ENCODE peak calls at places on chromosomes 4 and X, in eight cellular contexts. One of them, this sample, is unnamed.

GRCh38 chr4:99817310-99817885 is 771 bp downstream of the DAPP1 start:
- DNase-seq in neural crest cell: no peak
- DNase-seq in Caco-2: no peak
- DNase-seq in heart left ventricle: no peak
- DNase-seq in thoracic aorta: no peak
- DNase-seq in CD4-positive, alpha-beta T cell: no peak
- DNase-seq in psoas muscle: no peak
- DNase-seq in cardiac fibroblast: no peak
- DNase-seq in this sample: no peak

GRCh38 chrX:153924149-153924861 is 1.8 kb downstream of the ARHGAP4 start:
- DNase-seq in cardiac fibroblast: peak
- DNase-seq in CD4-positive, alpha-beta T cell: peak
- DNase-seq in psoas muscle: no peak
- DNase-seq in neural crest cell: no peak
- DNase-seq in Caco-2: peak
- DNase-seq in heart left ventricle: no peak
- DNase-seq in thoracic aorta: no peak
- DNase-seq in this sample: peak

GRCh38 chr4:20418865-20419451 is 167.3 kb downstream of the SLIT2 start:
- DNase-seq in cardiac fibroblast: peak
- DNase-seq in heart left ventricle: no peak
- DNase-seq in CD4-positive, alpha-beta T cell: no peak
- DNase-seq in thoracic aorta: no peak
- DNase-seq in neural crest cell: no peak
- DNase-seq in psoas muscle: no peak
- DNase-seq in Caco-2: peak
- DNase-seq in this sample: no peak

GRCh38 chr4:4842476-4843441 is 16.7 kb upstream of the MSX1 start:
- DNase-seq in heart left ventricle: no peak
- DNase-seq in neural crest cell: no peak
- DNase-seq in thoracic aorta: no peak
- DNase-seq in Caco-2: no peak
- DNase-seq in cardiac fibroblast: no peak
- DNase-seq in CD4-positive, alpha-beta T cell: no peak
- DNase-seq in psoas muscle: no peak
- DNase-seq in this sample: no peak

GRCh38 chrX:24877854-24878650 is 137.7 kb downstream of the ARX start:
- DNase-seq in cardiac fibroblast: no peak
- DNase-seq in Caco-2: peak
- DNase-seq in CD4-positive, alpha-beta T cell: no peak
- DNase-seq in thoracic aorta: no peak
- DNase-seq in psoas muscle: no peak
- DNase-seq in neural crest cell: no peak
- DNase-seq in heart left ventricle: no peak
- DNase-seq in this sample: no peak

GRCh38 chr4:8285143-8285975 is 15.8 kb downstream of the HTRA3 start:
- DNase-seq in thoracic aorta: no peak
- DNase-seq in cardiac fibroblast: no peak
- DNase-seq in CD4-positive, alpha-beta T cell: no peak
- DNase-seq in Caco-2: no peak
- DNase-seq in heart left ventricle: no peak
- DNase-seq in psoas muscle: peak
- DNase-seq in neural crest cell: no peak
- DNase-seq in this sample: no peak

GRCh38 chr4:127685292-127685691 is 44.9 kb upstream of the SLC25A31 start:
- DNase-seq in cardiac fibroblast: peak
- DNase-seq in CD4-positive, alpha-beta T cell: no peak
- DNase-seq in thoracic aorta: no peak
- DNase-seq in heart left ventricle: no peak
- DNase-seq in neural crest cell: no peak
- DNase-seq in psoas muscle: no peak
- DNase-seq in Caco-2: no peak
- DNase-seq in this sample: no peak

GRCh38 chr4:48483006-48483776 is at the start of gene SLC10A4:
- DNase-seq in psoas muscle: peak
- DNase-seq in Caco-2: peak
- DNase-seq in thoracic aorta: no peak
- DNase-seq in neural crest cell: peak
- DNase-seq in CD4-positive, alpha-beta T cell: no peak
- DNase-seq in heart left ventricle: no peak
- DNase-seq in cardiac fibroblast: no peak
- DNase-seq in this sample: no peak

GRCh38 chrX:38881066-38881465 is 79.8 kb downstream of the MID1IP1 start:
- DNase-seq in cardiac fibroblast: no peak
- DNase-seq in neural crest cell: no peak
- DNase-seq in heart left ventricle: no peak
- DNase-seq in CD4-positive, alpha-beta T cell: no peak
- DNase-seq in thoracic aorta: no peak
- DNase-seq in psoas muscle: no peak
- DNase-seq in Caco-2: no peak
- DNase-seq in this sample: no peak

DNA sequence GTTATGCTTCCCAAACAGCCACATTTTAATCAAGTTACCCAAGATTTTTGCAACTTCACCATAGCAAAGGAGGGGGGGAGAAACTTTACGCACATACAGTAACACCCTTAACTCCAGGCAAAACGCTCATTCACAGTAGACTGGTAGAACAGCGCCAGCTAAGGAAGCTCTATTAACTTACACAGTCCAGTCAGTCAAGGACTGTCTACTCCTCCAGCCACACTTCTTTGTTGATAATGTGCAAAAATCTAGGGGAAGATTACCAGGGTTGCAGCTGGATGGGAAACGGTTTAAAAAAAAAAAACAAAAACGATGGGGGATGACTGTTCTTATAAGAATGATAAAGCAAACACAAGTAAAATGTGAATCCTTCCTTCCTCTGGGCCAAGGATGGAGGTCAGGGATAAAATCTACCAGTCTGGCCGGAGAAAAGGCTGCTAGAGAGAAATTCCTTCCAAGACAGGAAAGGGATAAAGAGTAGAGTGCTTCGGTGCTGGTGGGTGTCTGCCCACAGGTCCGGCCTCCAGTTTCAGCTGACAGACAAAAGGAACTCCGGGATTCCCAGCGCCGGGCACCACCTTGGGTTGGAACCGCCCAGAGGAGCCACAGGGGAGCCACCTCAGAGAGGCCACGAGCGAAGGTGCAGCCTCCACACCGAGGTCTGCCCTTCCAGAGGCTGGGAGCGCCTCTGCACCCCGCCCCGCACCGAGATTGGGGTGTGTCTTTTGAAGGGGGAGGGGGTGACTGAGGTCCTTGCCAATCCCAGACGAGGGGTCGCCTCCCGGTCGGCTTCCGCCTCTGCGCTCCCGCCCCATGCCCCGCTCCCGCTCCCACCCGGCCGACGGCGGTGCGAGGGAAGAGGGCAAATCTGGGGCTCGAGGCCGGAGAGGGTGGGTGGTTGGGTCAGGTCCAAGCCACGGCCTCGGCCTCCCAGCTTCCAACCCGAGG is 789 bp downstream of the ANKRD50 start:
- DNase-seq in psoas muscle: no peak
- DNase-seq in Caco-2: peak
- DNase-seq in thoracic aorta: no peak
- DNase-seq in neural crest cell: peak
- DNase-seq in cardiac fibroblast: peak
- DNase-seq in CD4-positive, alpha-beta T cell: peak
- DNase-seq in heart left ventricle: peak
- DNase-seq in this sample: peak
- TF ChIP-seq CTCF in psoas muscle: no peak
- TF ChIP-seq CTCF in Caco-2: peak
- TF ChIP-seq CTCF in thoracic aorta: no peak
- TF ChIP-seq CTCF in neural crest cell: peak
- TF ChIP-seq CTCF in cardiac fibroblast: peak
- TF ChIP-seq CTCF in CD4-positive, alpha-beta T cell: no peak
- TF ChIP-seq CTCF in heart left ventricle: no peak
- TF ChIP-seq CTCF in this sample: no peak

DNA sequence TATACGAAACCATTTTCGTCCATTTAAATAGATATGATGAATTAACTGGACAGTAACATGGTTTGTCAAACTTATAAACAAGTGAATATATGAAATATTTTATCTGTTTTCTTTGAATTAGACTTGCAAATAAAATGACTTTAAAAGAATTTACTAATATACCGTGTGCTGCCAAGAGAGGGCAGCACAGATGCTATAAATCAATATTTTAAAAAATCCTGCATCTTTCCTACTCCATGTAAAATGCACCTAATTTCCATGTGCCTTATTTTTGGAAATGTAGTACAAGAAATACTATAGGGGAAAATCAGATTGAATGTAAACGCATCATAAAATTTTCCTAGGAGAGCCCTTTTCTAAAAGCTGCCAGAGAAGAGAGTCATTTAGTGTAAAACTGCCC is 62.2 kb downstream of the PRKX start:
- DNase-seq in cardiac fibroblast: peak
- DNase-seq in CD4-positive, alpha-beta T cell: no peak
- DNase-seq in Caco-2: no peak
- DNase-seq in neural crest cell: peak
- DNase-seq in psoas muscle: no peak
- DNase-seq in heart left ventricle: no peak
- DNase-seq in thoracic aorta: no peak
- DNase-seq in this sample: no peak
- TF ChIP-seq CTCF in cardiac fibroblast: peak
- TF ChIP-seq CTCF in CD4-positive, alpha-beta T cell: peak
- TF ChIP-seq CTCF in Caco-2: no peak
- TF ChIP-seq CTCF in neural crest cell: peak
- TF ChIP-seq CTCF in psoas muscle: peak
- TF ChIP-seq CTCF in heart left ventricle: peak
- TF ChIP-seq CTCF in thoracic aorta: peak
- TF ChIP-seq CTCF in this sample: peak

GRCh38 chr4:133162941-133163340 is 13.8 kb downstream of the PCDH10 start:
- DNase-seq in psoas muscle: no peak
- DNase-seq in neural crest cell: no peak
- DNase-seq in thoracic aorta: no peak
- DNase-seq in heart left ventricle: no peak
- DNase-seq in CD4-positive, alpha-beta T cell: no peak
- DNase-seq in cardiac fibroblast: no peak
- DNase-seq in Caco-2: no peak
- DNase-seq in this sample: no peak
- TF ChIP-seq CTCF in psoas muscle: no peak
- TF ChIP-seq CTCF in neural crest cell: no peak
- TF ChIP-seq CTCF in thoracic aorta: no peak
- TF ChIP-seq CTCF in heart left ventricle: no peak
- TF ChIP-seq CTCF in CD4-positive, alpha-beta T cell: no peak
- TF ChIP-seq CTCF in cardiac fibroblast: no peak
- TF ChIP-seq CTCF in Caco-2: no peak
- TF ChIP-seq CTCF in this sample: no peak

GRCh38 chr4:23455482-23455881 is 434.4 kb downstream of the PPARGC1A start:
- DNase-seq in thoracic aorta: no peak
- DNase-seq in CD4-positive, alpha-beta T cell: no peak
- DNase-seq in heart left ventricle: peak
- DNase-seq in Caco-2: peak
- DNase-seq in psoas muscle: no peak
- DNase-seq in neural crest cell: peak
- DNase-seq in cardiac fibroblast: no peak
- DNase-seq in this sample: no peak
- TF ChIP-seq CTCF in thoracic aorta: no peak
- TF ChIP-seq CTCF in CD4-positive, alpha-beta T cell: no peak
- TF ChIP-seq CTCF in heart left ventricle: peak
- TF ChIP-seq CTCF in Caco-2: peak
- TF ChIP-seq CTCF in psoas muscle: peak
- TF ChIP-seq CTCF in neural crest cell: peak
- TF ChIP-seq CTCF in cardiac fibroblast: no peak
- TF ChIP-seq CTCF in this sample: no peak

DNA sequence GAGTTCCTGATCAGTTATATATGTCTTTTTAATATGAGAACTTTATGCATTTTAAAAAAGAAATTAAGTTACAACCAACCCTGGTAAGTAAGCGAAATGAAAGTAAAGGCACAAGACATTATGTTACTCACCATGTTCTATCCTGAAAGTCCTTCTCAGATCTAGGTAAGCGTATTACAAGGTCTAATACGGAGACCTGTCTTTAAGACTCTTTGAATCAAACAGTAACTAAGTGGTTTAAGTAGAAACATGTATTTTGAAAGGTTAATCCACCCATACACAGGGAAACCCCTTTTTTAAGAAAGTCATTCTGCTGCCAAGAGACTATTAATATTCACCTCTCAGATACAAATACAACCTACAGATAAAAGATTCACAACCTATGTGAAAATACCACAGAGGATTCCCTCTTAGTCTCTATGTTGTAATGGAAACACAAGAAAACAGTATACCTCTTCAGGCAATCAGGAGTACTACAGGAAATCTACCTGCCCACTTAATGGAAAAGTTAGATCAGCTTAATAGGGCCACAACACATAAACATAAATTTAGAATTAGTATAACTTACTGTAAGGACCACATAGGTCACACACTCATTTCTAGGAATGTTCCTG is 63.2 kb upstream of the TNIP3 start:
- DNase-seq in psoas muscle: no peak
- DNase-seq in cardiac fibroblast: no peak
- DNase-seq in neural crest cell: no peak
- DNase-seq in heart left ventricle: no peak
- DNase-seq in CD4-positive, alpha-beta T cell: no peak
- DNase-seq in Caco-2: no peak
- DNase-seq in thoracic aorta: no peak
- DNase-seq in this sample: no peak
- TF ChIP-seq CTCF in psoas muscle: no peak
- TF ChIP-seq CTCF in cardiac fibroblast: no peak
- TF ChIP-seq CTCF in neural crest cell: no peak
- TF ChIP-seq CTCF in heart left ventricle: no peak
- TF ChIP-seq CTCF in CD4-positive, alpha-beta T cell: peak
- TF ChIP-seq CTCF in Caco-2: no peak
- TF ChIP-seq CTCF in thoracic aorta: no peak
- TF ChIP-seq CTCF in this sample: no peak

GRCh38 chr4:35711127-35711526 is 533.2 kb downstream of the ARAP2 start:
- DNase-seq in heart left ventricle: no peak
- DNase-seq in thoracic aorta: no peak
- DNase-seq in cardiac fibroblast: no peak
- DNase-seq in Caco-2: no peak
- DNase-seq in psoas muscle: no peak
- DNase-seq in CD4-positive, alpha-beta T cell: no peak
- DNase-seq in neural crest cell: no peak
- DNase-seq in this sample: no peak
- TF ChIP-seq CTCF in heart left ventricle: no peak
- TF ChIP-seq CTCF in thoracic aorta: no peak
- TF ChIP-seq CTCF in cardiac fibroblast: no peak
- TF ChIP-seq CTCF in Caco-2: no peak
- TF ChIP-seq CTCF in psoas muscle: no peak
- TF ChIP-seq CTCF in CD4-positive, alpha-beta T cell: no peak
- TF ChIP-seq CTCF in neural crest cell: no peak
- TF ChIP-seq CTCF in this sample: no peak

DNA sequence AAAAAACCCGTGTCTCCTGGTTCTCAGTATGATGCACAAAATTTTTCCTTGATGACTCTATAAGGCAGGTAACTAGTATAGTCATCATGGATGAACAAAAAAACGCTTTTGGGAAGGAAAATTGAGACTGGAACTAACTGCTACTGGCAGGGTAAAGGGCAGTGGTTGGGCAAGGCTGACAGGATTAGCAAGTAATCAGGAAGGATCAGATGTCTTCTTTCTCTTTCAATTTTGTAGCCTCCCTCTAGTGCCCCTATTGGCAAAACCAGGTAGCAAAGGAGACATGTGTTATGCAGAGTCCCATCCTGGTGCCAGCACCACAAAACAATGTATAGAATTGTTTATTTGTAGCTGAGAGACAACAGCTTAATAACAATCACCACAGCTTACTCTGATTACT is 12.8 kb upstream of the SLITRK4 start:
- DNase-seq in cardiac fibroblast: no peak
- DNase-seq in CD4-positive, alpha-beta T cell: no peak
- DNase-seq in neural crest cell: peak
- DNase-seq in Caco-2: no peak
- DNase-seq in heart left ventricle: no peak
- DNase-seq in thoracic aorta: no peak
- DNase-seq in psoas muscle: no peak
- DNase-seq in this sample: no peak
- TF ChIP-seq CTCF in cardiac fibroblast: no peak
- TF ChIP-seq CTCF in CD4-positive, alpha-beta T cell: no peak
- TF ChIP-seq CTCF in neural crest cell: peak
- TF ChIP-seq CTCF in Caco-2: no peak
- TF ChIP-seq CTCF in heart left ventricle: no peak
- TF ChIP-seq CTCF in thoracic aorta: no peak
- TF ChIP-seq CTCF in psoas muscle: no peak
- TF ChIP-seq CTCF in this sample: peak

GRCh38 chr4:21507439-21507838 is 441.1 kb downstream of the KCNIP4 start:
- DNase-seq in CD4-positive, alpha-beta T cell: no peak
- DNase-seq in cardiac fibroblast: peak
- DNase-seq in thoracic aorta: no peak
- DNase-seq in neural crest cell: no peak
- DNase-seq in psoas muscle: no peak
- DNase-seq in heart left ventricle: no peak
- DNase-seq in Caco-2: no peak
- DNase-seq in this sample: no peak
- TF ChIP-seq CTCF in CD4-positive, alpha-beta T cell: no peak
- TF ChIP-seq CTCF in cardiac fibroblast: peak
- TF ChIP-seq CTCF in thoracic aorta: no peak
- TF ChIP-seq CTCF in neural crest cell: peak
- TF ChIP-seq CTCF in psoas muscle: no peak
- TF ChIP-seq CTCF in heart left ventricle: no peak
- TF ChIP-seq CTCF in Caco-2: no peak
- TF ChIP-seq CTCF in this sample: no peak

This sample was measured in CD14-positive monocyte.